ENCODE peak calls at places on chromosomes 6 and 20, in ten cellular contexts. One of them, this sample, is unnamed.

GRCh38 chr6:34383171-34383631 is 9.3 kb downstream of the NUDT3 start:
- DNase-seq in breast epithelium: no peak
- DNase-seq in fibroblast of mammary gland: peak
- DNase-seq in ELR: no peak
- DNase-seq in A549: no peak
- DNase-seq in heart right ventricle: no peak
- DNase-seq in nucleus accumbens: no peak
- DNase-seq in hippocampal formation: no peak
- DNase-seq in GM23338: no peak
- DNase-seq in stimulated activated CD8-positive, alpha-beta memory T cell treated with anti-CD3 and anti-CD28 coated beads, Interleukin-4, amount 100 ng/mL, for 1 hour: no peak
- DNase-seq in this sample: no peak

GRCh38 chr6:126720326-126720725 is 380.4 kb downstream of the CENPW start:
- DNase-seq in breast epithelium: no peak
- DNase-seq in fibroblast of mammary gland: peak
- DNase-seq in ELR: peak
- DNase-seq in A549: no peak
- DNase-seq in heart right ventricle: no peak
- DNase-seq in nucleus accumbens: no peak
- DNase-seq in hippocampal formation: no peak
- DNase-seq in GM23338: no peak
- DNase-seq in stimulated activated CD8-positive, alpha-beta memory T cell treated with anti-CD3 and anti-CD28 coated beads, Interleukin-4, amount 100 ng/mL, for 1 hour: no peak
- DNase-seq in this sample: no peak

GRCh38 chr6:109595998-109596397 is 95.0 kb downstream of the AK9 start:
- DNase-seq in breast epithelium: no peak
- DNase-seq in fibroblast of mammary gland: peak
- DNase-seq in ELR: peak
- DNase-seq in A549: no peak
- DNase-seq in heart right ventricle: no peak
- DNase-seq in nucleus accumbens: no peak
- DNase-seq in hippocampal formation: no peak
- DNase-seq in GM23338: peak
- DNase-seq in stimulated activated CD8-positive, alpha-beta memory T cell treated with anti-CD3 and anti-CD28 coated beads, Interleukin-4, amount 100 ng/mL, for 1 hour: no peak
- DNase-seq in this sample: no peak

GRCh38 chr6:13422601-13423247 is 64.7 kb downstream of the GFOD1 start:
- DNase-seq in breast epithelium: no peak
- DNase-seq in fibroblast of mammary gland: no peak
- DNase-seq in ELR: no peak
- DNase-seq in A549: no peak
- DNase-seq in heart right ventricle: no peak
- DNase-seq in nucleus accumbens: no peak
- DNase-seq in hippocampal formation: no peak
- DNase-seq in GM23338: peak
- DNase-seq in stimulated activated CD8-positive, alpha-beta memory T cell treated with anti-CD3 and anti-CD28 coated beads, Interleukin-4, amount 100 ng/mL, for 1 hour: no peak
- DNase-seq in this sample: no peak

GRCh38 chr20:50475879-50476292 is 34.3 kb upstream of the PTPN1 start:
- DNase-seq in breast epithelium: no peak
- DNase-seq in fibroblast of mammary gland: peak
- DNase-seq in ELR: peak
- DNase-seq in A549: peak
- DNase-seq in heart right ventricle: no peak
- DNase-seq in nucleus accumbens: no peak
- DNase-seq in hippocampal formation: no peak
- DNase-seq in GM23338: no peak
- DNase-seq in stimulated activated CD8-positive, alpha-beta memory T cell treated with anti-CD3 and anti-CD28 coated beads, Interleukin-4, amount 100 ng/mL, for 1 hour: no peak
- DNase-seq in this sample: no peak

GRCh38 chr6:56079761-56080540 is 167.4 kb downstream of the COL21A1 start:
- DNase-seq in breast epithelium: no peak
- DNase-seq in fibroblast of mammary gland: no peak
- DNase-seq in ELR: no peak
- DNase-seq in A549: no peak
- DNase-seq in heart right ventricle: no peak
- DNase-seq in nucleus accumbens: no peak
- DNase-seq in hippocampal formation: no peak
- DNase-seq in GM23338: no peak
- DNase-seq in stimulated activated CD8-positive, alpha-beta memory T cell treated with anti-CD3 and anti-CD28 coated beads, Interleukin-4, amount 100 ng/mL, for 1 hour: no peak
- DNase-seq in this sample: no peak

GRCh38 chr6:121382467-121383121 is 48.3 kb upstream of the TBC1D32 start:
- DNase-seq in breast epithelium: no peak
- DNase-seq in fibroblast of mammary gland: peak
- DNase-seq in ELR: peak
- DNase-seq in A549: no peak
- DNase-seq in heart right ventricle: no peak
- DNase-seq in nucleus accumbens: no peak
- DNase-seq in hippocampal formation: no peak
- DNase-seq in GM23338: no peak
- DNase-seq in stimulated activated CD8-positive, alpha-beta memory T cell treated with anti-CD3 and anti-CD28 coated beads, Interleukin-4, amount 100 ng/mL, for 1 hour: no peak
- DNase-seq in this sample: no peak

GRCh38 chr6:130202782-130203181 is 20.0 kb downstream of the SAMD3 start:
- DNase-seq in breast epithelium: no peak
- DNase-seq in fibroblast of mammary gland: no peak
- DNase-seq in ELR: no peak
- DNase-seq in A549: no peak
- DNase-seq in heart right ventricle: no peak
- DNase-seq in nucleus accumbens: no peak
- DNase-seq in hippocampal formation: no peak
- DNase-seq in GM23338: peak
- DNase-seq in stimulated activated CD8-positive, alpha-beta memory T cell treated with anti-CD3 and anti-CD28 coated beads, Interleukin-4, amount 100 ng/mL, for 1 hour: no peak
- DNase-seq in this sample: no peak

GRCh38 chr20:24938498-24938897 is 10.6 kb upstream of the CST7 start:
- DNase-seq in breast epithelium: no peak
- DNase-seq in fibroblast of mammary gland: no peak
- DNase-seq in ELR: no peak
- DNase-seq in A549: no peak
- DNase-seq in heart right ventricle: no peak
- DNase-seq in nucleus accumbens: no peak
- DNase-seq in hippocampal formation: no peak
- DNase-seq in GM23338: no peak
- DNase-seq in stimulated activated CD8-positive, alpha-beta memory T cell treated with anti-CD3 and anti-CD28 coated beads, Interleukin-4, amount 100 ng/mL, for 1 hour: no peak
- DNase-seq in this sample: no peak

GRCh38 chr6:83827050-83827449 is 26.1 kb upstream of the RIPPLY2 start:
- DNase-seq in breast epithelium: no peak
- DNase-seq in fibroblast of mammary gland: no peak
- DNase-seq in ELR: peak
- DNase-seq in A549: no peak
- DNase-seq in heart right ventricle: no peak
- DNase-seq in nucleus accumbens: peak
- DNase-seq in hippocampal formation: no peak
- DNase-seq in GM23338: no peak
- DNase-seq in stimulated activated CD8-positive, alpha-beta memory T cell treated with anti-CD3 and anti-CD28 coated beads, Interleukin-4, amount 100 ng/mL, for 1 hour: no peak
- DNase-seq in this sample: no peak

GRCh38 chr20:39897781-39898466 is 791.1 kb downstream of the MAFB start:
- DNase-seq in breast epithelium: no peak
- DNase-seq in fibroblast of mammary gland: peak
- DNase-seq in ELR: peak
- DNase-seq in A549: no peak
- DNase-seq in heart right ventricle: no peak
- DNase-seq in nucleus accumbens: no peak
- DNase-seq in hippocampal formation: no peak
- DNase-seq in GM23338: no peak
- DNase-seq in stimulated activated CD8-positive, alpha-beta memory T cell treated with anti-CD3 and anti-CD28 coated beads, Interleukin-4, amount 100 ng/mL, for 1 hour: no peak
- DNase-seq in this sample: no peak

GRCh38 chr20:42483694-42484303 is 705.9 kb downstream of the PTPRT start:
- DNase-seq in breast epithelium: no peak
- DNase-seq in fibroblast of mammary gland: no peak
- DNase-seq in ELR: no peak
- DNase-seq in A549: no peak
- DNase-seq in heart right ventricle: peak
- DNase-seq in nucleus accumbens: peak
- DNase-seq in hippocampal formation: no peak
- DNase-seq in GM23338: peak
- DNase-seq in stimulated activated CD8-positive, alpha-beta memory T cell treated with anti-CD3 and anti-CD28 coated beads, Interleukin-4, amount 100 ng/mL, for 1 hour: no peak
- DNase-seq in this sample: peak

GRCh38 chr6:15674690-15675386 is 12.0 kb upstream of the DTNBP1 start:
- DNase-seq in breast epithelium: no peak
- DNase-seq in fibroblast of mammary gland: no peak
- DNase-seq in ELR: no peak
- DNase-seq in A549: no peak
- DNase-seq in heart right ventricle: no peak
- DNase-seq in nucleus accumbens: no peak
- DNase-seq in hippocampal formation: no peak
- DNase-seq in GM23338: peak
- DNase-seq in stimulated activated CD8-positive, alpha-beta memory T cell treated with anti-CD3 and anti-CD28 coated beads, Interleukin-4, amount 100 ng/mL, for 1 hour: no peak
- DNase-seq in this sample: no peak

GRCh38 chr6:44050872-44051421 is 76.3 kb downstream of the MRPL14 start:
- DNase-seq in breast epithelium: no peak
- DNase-seq in fibroblast of mammary gland: no peak
- DNase-seq in ELR: peak
- DNase-seq in A549: no peak
- DNase-seq in heart right ventricle: no peak
- DNase-seq in nucleus accumbens: no peak
- DNase-seq in hippocampal formation: no peak
- DNase-seq in GM23338: no peak
- DNase-seq in stimulated activated CD8-positive, alpha-beta memory T cell treated with anti-CD3 and anti-CD28 coated beads, Interleukin-4, amount 100 ng/mL, for 1 hour: no peak
- DNase-seq in this sample: no peak

GRCh38 chr6:28281288-28282064 is at the start of gene PGBD1:
- DNase-seq in breast epithelium: peak
- DNase-seq in fibroblast of mammary gland: peak
- DNase-seq in ELR: peak
- DNase-seq in A549: peak
- DNase-seq in heart right ventricle: peak
- DNase-seq in nucleus accumbens: peak
- DNase-seq in hippocampal formation: peak
- DNase-seq in GM23338: peak
- DNase-seq in stimulated activated CD8-positive, alpha-beta memory T cell treated with anti-CD3 and anti-CD28 coated beads, Interleukin-4, amount 100 ng/mL, for 1 hour: peak
- DNase-seq in this sample: peak

GRCh38 chr20:8454137-8454712 is 322.2 kb downstream of the PLCB1 start:
- DNase-seq in breast epithelium: no peak
- DNase-seq in fibroblast of mammary gland: peak
- DNase-seq in ELR: peak
- DNase-seq in A549: peak
- DNase-seq in heart right ventricle: no peak
- DNase-seq in nucleus accumbens: no peak
- DNase-seq in hippocampal formation: no peak
- DNase-seq in GM23338: peak
- DNase-seq in stimulated activated CD8-positive, alpha-beta memory T cell treated with anti-CD3 and anti-CD28 coated beads, Interleukin-4, amount 100 ng/mL, for 1 hour: no peak
- DNase-seq in this sample: no peak

GRCh38 chr6:107698146-107698545 is 126.0 kb downstream of the SCML4 start:
- DNase-seq in breast epithelium: no peak
- DNase-seq in fibroblast of mammary gland: peak
- DNase-seq in ELR: peak
- DNase-seq in A549: no peak
- DNase-seq in heart right ventricle: no peak
- DNase-seq in nucleus accumbens: no peak
- DNase-seq in hippocampal formation: no peak
- DNase-seq in GM23338: no peak
- DNase-seq in stimulated activated CD8-positive, alpha-beta memory T cell treated with anti-CD3 and anti-CD28 coated beads, Interleukin-4, amount 100 ng/mL, for 1 hour: no peak
- DNase-seq in this sample: no peak

GRCh38 chr6:105568121-105568520 is 165.2 kb upstream of the PREP start:
- DNase-seq in breast epithelium: no peak
- DNase-seq in fibroblast of mammary gland: no peak
- DNase-seq in ELR: no peak
- DNase-seq in A549: no peak
- DNase-seq in heart right ventricle: no peak
- DNase-seq in nucleus accumbens: no peak
- DNase-seq in hippocampal formation: no peak
- DNase-seq in GM23338: no peak
- DNase-seq in stimulated activated CD8-positive, alpha-beta memory T cell treated with anti-CD3 and anti-CD28 coated beads, Interleukin-4, amount 100 ng/mL, for 1 hour: no peak
- DNase-seq in this sample: no peak

GRCh38 chr6:137361701-137362100 is 132.5 kb downstream of the OLIG3 start:
- DNase-seq in breast epithelium: no peak
- DNase-seq in fibroblast of mammary gland: peak
- DNase-seq in ELR: no peak
- DNase-seq in A549: no peak
- DNase-seq in heart right ventricle: no peak
- DNase-seq in nucleus accumbens: no peak
- DNase-seq in hippocampal formation: no peak
- DNase-seq in GM23338: no peak
- DNase-seq in stimulated activated CD8-positive, alpha-beta memory T cell treated with anti-CD3 and anti-CD28 coated beads, Interleukin-4, amount 100 ng/mL, for 1 hour: no peak
- DNase-seq in this sample: no peak